ENCODE peak calls at places on chromosome 17, in eight cellular contexts. One of them, this sample, is unnamed.

GRCh38 chr17:56142325-56142724 is 10.9 kb upstream of the ANKFN1 start:
- DNase-seq in H9: no peak
- DNase-seq in stimulated activated CD4-positive, alpha-beta T cell treated with anti-CD3 and anti-CD28 coated beads, Interleukin-4, amount 100 ng/mL, for 48 hours: no peak
- DNase-seq in iris pigment epithelial cell: peak
- DNase-seq in bronchial epithelial cell: peak
- DNase-seq in AG20443: peak
- DNase-seq in neural crest cell: no peak
- DNase-seq in stimulated activated CD8-positive, alpha-beta memory T cell treated with anti-CD3 and anti-CD28 coated beads, Interleukin-12 subunit alpha, Interleukin-12 subunit beta, amount 100 ng/mL, for 1 hour: no peak
- DNase-seq in this sample: no peak

GRCh38 chr17:81309140-81309858 is 14.2 kb upstream of the SLC38A10 start:
- DNase-seq in H9: peak
- DNase-seq in stimulated activated CD4-positive, alpha-beta T cell treated with anti-CD3 and anti-CD28 coated beads, Interleukin-4, amount 100 ng/mL, for 48 hours: peak
- DNase-seq in iris pigment epithelial cell: peak
- DNase-seq in bronchial epithelial cell: no peak
- DNase-seq in AG20443: peak
- DNase-seq in neural crest cell: peak
- DNase-seq in stimulated activated CD8-positive, alpha-beta memory T cell treated with anti-CD3 and anti-CD28 coated beads, Interleukin-12 subunit alpha, Interleukin-12 subunit beta, amount 100 ng/mL, for 1 hour: no peak
- DNase-seq in this sample: peak

GRCh38 chr17:78356163-78356713 is 3.6 kb downstream of the SOCS3 start:
- DNase-seq in H9: peak
- DNase-seq in stimulated activated CD4-positive, alpha-beta T cell treated with anti-CD3 and anti-CD28 coated beads, Interleukin-4, amount 100 ng/mL, for 48 hours: peak
- DNase-seq in iris pigment epithelial cell: peak
- DNase-seq in bronchial epithelial cell: peak
- DNase-seq in AG20443: peak
- DNase-seq in neural crest cell: no peak
- DNase-seq in stimulated activated CD8-positive, alpha-beta memory T cell treated with anti-CD3 and anti-CD28 coated beads, Interleukin-12 subunit alpha, Interleukin-12 subunit beta, amount 100 ng/mL, for 1 hour: peak
- DNase-seq in this sample: peak

GRCh38 chr17:73628642-73629552 is 15.3 kb downstream of the SDK2 start:
- DNase-seq in H9: no peak
- DNase-seq in stimulated activated CD4-positive, alpha-beta T cell treated with anti-CD3 and anti-CD28 coated beads, Interleukin-4, amount 100 ng/mL, for 48 hours: no peak
- DNase-seq in iris pigment epithelial cell: no peak
- DNase-seq in bronchial epithelial cell: peak
- DNase-seq in AG20443: no peak
- DNase-seq in neural crest cell: no peak
- DNase-seq in stimulated activated CD8-positive, alpha-beta memory T cell treated with anti-CD3 and anti-CD28 coated beads, Interleukin-12 subunit alpha, Interleukin-12 subunit beta, amount 100 ng/mL, for 1 hour: no peak
- DNase-seq in this sample: no peak

GRCh38 chr17:67421869-67422273 is 44.8 kb downstream of the PITPNC1 start:
- DNase-seq in H9: no peak
- DNase-seq in stimulated activated CD4-positive, alpha-beta T cell treated with anti-CD3 and anti-CD28 coated beads, Interleukin-4, amount 100 ng/mL, for 48 hours: peak
- DNase-seq in iris pigment epithelial cell: peak
- DNase-seq in bronchial epithelial cell: peak
- DNase-seq in AG20443: peak
- DNase-seq in neural crest cell: no peak
- DNase-seq in stimulated activated CD8-positive, alpha-beta memory T cell treated with anti-CD3 and anti-CD28 coated beads, Interleukin-12 subunit alpha, Interleukin-12 subunit beta, amount 100 ng/mL, for 1 hour: peak
- DNase-seq in this sample: peak

GRCh38 chr17:64460955-64461354 is 12.0 kb downstream of the MILR1 start:
- DNase-seq in H9: no peak
- DNase-seq in stimulated activated CD4-positive, alpha-beta T cell treated with anti-CD3 and anti-CD28 coated beads, Interleukin-4, amount 100 ng/mL, for 48 hours: no peak
- DNase-seq in iris pigment epithelial cell: peak
- DNase-seq in bronchial epithelial cell: no peak
- DNase-seq in AG20443: no peak
- DNase-seq in neural crest cell: no peak
- DNase-seq in stimulated activated CD8-positive, alpha-beta memory T cell treated with anti-CD3 and anti-CD28 coated beads, Interleukin-12 subunit alpha, Interleukin-12 subunit beta, amount 100 ng/mL, for 1 hour: no peak
- DNase-seq in this sample: no peak

GRCh38 chr17:43034623-43035293 is 9.7 kb downstream of the RND2 start:
- DNase-seq in H9: no peak
- DNase-seq in stimulated activated CD4-positive, alpha-beta T cell treated with anti-CD3 and anti-CD28 coated beads, Interleukin-4, amount 100 ng/mL, for 48 hours: no peak
- DNase-seq in iris pigment epithelial cell: no peak
- DNase-seq in bronchial epithelial cell: no peak
- DNase-seq in AG20443: no peak
- DNase-seq in neural crest cell: no peak
- DNase-seq in stimulated activated CD8-positive, alpha-beta memory T cell treated with anti-CD3 and anti-CD28 coated beads, Interleukin-12 subunit alpha, Interleukin-12 subunit beta, amount 100 ng/mL, for 1 hour: no peak
- DNase-seq in this sample: no peak

GRCh38 chr17:57234252-57235092 is 21.9 kb upstream of the MSI2 start:
- DNase-seq in H9: no peak
- DNase-seq in stimulated activated CD4-positive, alpha-beta T cell treated with anti-CD3 and anti-CD28 coated beads, Interleukin-4, amount 100 ng/mL, for 48 hours: no peak
- DNase-seq in iris pigment epithelial cell: no peak
- DNase-seq in bronchial epithelial cell: no peak
- DNase-seq in AG20443: no peak
- DNase-seq in neural crest cell: no peak
- DNase-seq in stimulated activated CD8-positive, alpha-beta memory T cell treated with anti-CD3 and anti-CD28 coated beads, Interleukin-12 subunit alpha, Interleukin-12 subunit beta, amount 100 ng/mL, for 1 hour: no peak
- DNase-seq in this sample: peak

GRCh38 chr17:74730491-74731346 is 6.3 kb upstream of the RAB37 start:
- DNase-seq in H9: no peak
- DNase-seq in stimulated activated CD4-positive, alpha-beta T cell treated with anti-CD3 and anti-CD28 coated beads, Interleukin-4, amount 100 ng/mL, for 48 hours: no peak
- DNase-seq in iris pigment epithelial cell: no peak
- DNase-seq in bronchial epithelial cell: no peak
- DNase-seq in AG20443: no peak
- DNase-seq in neural crest cell: no peak
- DNase-seq in stimulated activated CD8-positive, alpha-beta memory T cell treated with anti-CD3 and anti-CD28 coated beads, Interleukin-12 subunit alpha, Interleukin-12 subunit beta, amount 100 ng/mL, for 1 hour: no peak
- DNase-seq in this sample: no peak

GRCh38 chr17:8224891-8225812 is 14.8 kb upstream of the AURKB start:
- DNase-seq in H9: no peak
- DNase-seq in stimulated activated CD4-positive, alpha-beta T cell treated with anti-CD3 and anti-CD28 coated beads, Interleukin-4, amount 100 ng/mL, for 48 hours: no peak
- DNase-seq in iris pigment epithelial cell: no peak
- DNase-seq in bronchial epithelial cell: no peak
- DNase-seq in AG20443: no peak
- DNase-seq in neural crest cell: no peak
- DNase-seq in stimulated activated CD8-positive, alpha-beta memory T cell treated with anti-CD3 and anti-CD28 coated beads, Interleukin-12 subunit alpha, Interleukin-12 subunit beta, amount 100 ng/mL, for 1 hour: no peak
- DNase-seq in this sample: no peak

GRCh38 chr17:17439971-17440843 is 36.6 kb upstream of the MED9 start:
- DNase-seq in H9: peak
- DNase-seq in stimulated activated CD4-positive, alpha-beta T cell treated with anti-CD3 and anti-CD28 coated beads, Interleukin-4, amount 100 ng/mL, for 48 hours: peak
- DNase-seq in iris pigment epithelial cell: peak
- DNase-seq in bronchial epithelial cell: peak
- DNase-seq in AG20443: no peak
- DNase-seq in neural crest cell: peak
- DNase-seq in stimulated activated CD8-positive, alpha-beta memory T cell treated with anti-CD3 and anti-CD28 coated beads, Interleukin-12 subunit alpha, Interleukin-12 subunit beta, amount 100 ng/mL, for 1 hour: peak
- DNase-seq in this sample: peak

GRCh38 chr17:49944451-49944850 is 24.5 kb upstream of the DLX4 start:
- DNase-seq in H9: no peak
- DNase-seq in stimulated activated CD4-positive, alpha-beta T cell treated with anti-CD3 and anti-CD28 coated beads, Interleukin-4, amount 100 ng/mL, for 48 hours: no peak
- DNase-seq in iris pigment epithelial cell: no peak
- DNase-seq in bronchial epithelial cell: no peak
- DNase-seq in AG20443: no peak
- DNase-seq in neural crest cell: no peak
- DNase-seq in stimulated activated CD8-positive, alpha-beta memory T cell treated with anti-CD3 and anti-CD28 coated beads, Interleukin-12 subunit alpha, Interleukin-12 subunit beta, amount 100 ng/mL, for 1 hour: no peak
- DNase-seq in this sample: peak

GRCh38 chr17:77496831-77497577 is 356.2 kb downstream of the SEC14L1 start:
- DNase-seq in H9: no peak
- DNase-seq in stimulated activated CD4-positive, alpha-beta T cell treated with anti-CD3 and anti-CD28 coated beads, Interleukin-4, amount 100 ng/mL, for 48 hours: no peak
- DNase-seq in iris pigment epithelial cell: no peak
- DNase-seq in bronchial epithelial cell: no peak
- DNase-seq in AG20443: no peak
- DNase-seq in neural crest cell: no peak
- DNase-seq in stimulated activated CD8-positive, alpha-beta memory T cell treated with anti-CD3 and anti-CD28 coated beads, Interleukin-12 subunit alpha, Interleukin-12 subunit beta, amount 100 ng/mL, for 1 hour: no peak
- DNase-seq in this sample: no peak

GRCh38 chr17:7582401-7583252 is 1.0 kb upstream of the MPDU1 start:
- DNase-seq in H9: peak
- DNase-seq in stimulated activated CD4-positive, alpha-beta T cell treated with anti-CD3 and anti-CD28 coated beads, Interleukin-4, amount 100 ng/mL, for 48 hours: no peak
- DNase-seq in iris pigment epithelial cell: no peak
- DNase-seq in bronchial epithelial cell: no peak
- DNase-seq in AG20443: no peak
- DNase-seq in neural crest cell: no peak
- DNase-seq in stimulated activated CD8-positive, alpha-beta memory T cell treated with anti-CD3 and anti-CD28 coated beads, Interleukin-12 subunit alpha, Interleukin-12 subunit beta, amount 100 ng/mL, for 1 hour: no peak
- DNase-seq in this sample: peak

GRCh38 chr17:11638700-11639265 is 40.5 kb downstream of the DNAH9 start:
- DNase-seq in H9: no peak
- DNase-seq in stimulated activated CD4-positive, alpha-beta T cell treated with anti-CD3 and anti-CD28 coated beads, Interleukin-4, amount 100 ng/mL, for 48 hours: no peak
- DNase-seq in iris pigment epithelial cell: no peak
- DNase-seq in bronchial epithelial cell: no peak
- DNase-seq in AG20443: no peak
- DNase-seq in neural crest cell: no peak
- DNase-seq in stimulated activated CD8-positive, alpha-beta memory T cell treated with anti-CD3 and anti-CD28 coated beads, Interleukin-12 subunit alpha, Interleukin-12 subunit beta, amount 100 ng/mL, for 1 hour: no peak
- DNase-seq in this sample: no peak

GRCh38 chr17:27496005-27496404 is 39.8 kb downstream of the KSR1 start:
- DNase-seq in H9: no peak
- DNase-seq in stimulated activated CD4-positive, alpha-beta T cell treated with anti-CD3 and anti-CD28 coated beads, Interleukin-4, amount 100 ng/mL, for 48 hours: no peak
- DNase-seq in iris pigment epithelial cell: no peak
- DNase-seq in bronchial epithelial cell: no peak
- DNase-seq in AG20443: no peak
- DNase-seq in neural crest cell: no peak
- DNase-seq in stimulated activated CD8-positive, alpha-beta memory T cell treated with anti-CD3 and anti-CD28 coated beads, Interleukin-12 subunit alpha, Interleukin-12 subunit beta, amount 100 ng/mL, for 1 hour: no peak
- DNase-seq in this sample: no peak

GRCh38 chr17:47315451-47316266 is 8.1 kb upstream of the EFCAB13 start:
- DNase-seq in H9: no peak
- DNase-seq in stimulated activated CD4-positive, alpha-beta T cell treated with anti-CD3 and anti-CD28 coated beads, Interleukin-4, amount 100 ng/mL, for 48 hours: no peak
- DNase-seq in iris pigment epithelial cell: peak
- DNase-seq in bronchial epithelial cell: peak
- DNase-seq in AG20443: peak
- DNase-seq in neural crest cell: no peak
- DNase-seq in stimulated activated CD8-positive, alpha-beta memory T cell treated with anti-CD3 and anti-CD28 coated beads, Interleukin-12 subunit alpha, Interleukin-12 subunit beta, amount 100 ng/mL, for 1 hour: no peak
- DNase-seq in this sample: peak

GRCh38 chr17:10798332-10798749 is 5.6 kb downstream of the TMEM238L start:
- DNase-seq in H9: no peak
- DNase-seq in stimulated activated CD4-positive, alpha-beta T cell treated with anti-CD3 and anti-CD28 coated beads, Interleukin-4, amount 100 ng/mL, for 48 hours: no peak
- DNase-seq in iris pigment epithelial cell: no peak
- DNase-seq in bronchial epithelial cell: no peak
- DNase-seq in AG20443: no peak
- DNase-seq in neural crest cell: no peak
- DNase-seq in stimulated activated CD8-positive, alpha-beta memory T cell treated with anti-CD3 and anti-CD28 coated beads, Interleukin-12 subunit alpha, Interleukin-12 subunit beta, amount 100 ng/mL, for 1 hour: no peak
- DNase-seq in this sample: no peak

GRCh38 chr17:80774643-80775281 is 216.9 kb upstream of the CHMP6 start:
- DNase-seq in H9: peak
- DNase-seq in stimulated activated CD4-positive, alpha-beta T cell treated with anti-CD3 and anti-CD28 coated beads, Interleukin-4, amount 100 ng/mL, for 48 hours: no peak
- DNase-seq in iris pigment epithelial cell: no peak
- DNase-seq in bronchial epithelial cell: no peak
- DNase-seq in AG20443: no peak
- DNase-seq in neural crest cell: no peak
- DNase-seq in stimulated activated CD8-positive, alpha-beta memory T cell treated with anti-CD3 and anti-CD28 coated beads, Interleukin-12 subunit alpha, Interleukin-12 subunit beta, amount 100 ng/mL, for 1 hour: no peak
- DNase-seq in this sample: no peak

GRCh38 chr17:8223356-8224063 is 13.1 kb upstream of the AURKB start:
- DNase-seq in H9: peak
- DNase-seq in stimulated activated CD4-positive, alpha-beta T cell treated with anti-CD3 and anti-CD28 coated beads, Interleukin-4, amount 100 ng/mL, for 48 hours: peak
- DNase-seq in iris pigment epithelial cell: peak
- DNase-seq in bronchial epithelial cell: peak
- DNase-seq in AG20443: peak
- DNase-seq in neural crest cell: peak
- DNase-seq in stimulated activated CD8-positive, alpha-beta memory T cell treated with anti-CD3 and anti-CD28 coated beads, Interleukin-12 subunit alpha, Interleukin-12 subunit beta, amount 100 ng/mL, for 1 hour: no peak
- DNase-seq in this sample: peak

GRCh38 chr17:63433746-63434591 is 12.1 kb downstream of the CYB561 start:
- DNase-seq in H9: no peak
- DNase-seq in stimulated activated CD4-positive, alpha-beta T cell treated with anti-CD3 and anti-CD28 coated beads, Interleukin-4, amount 100 ng/mL, for 48 hours: no peak
- DNase-seq in iris pigment epithelial cell: peak
- DNase-seq in bronchial epithelial cell: peak
- DNase-seq in AG20443: peak
- DNase-seq in neural crest cell: no peak
- DNase-seq in stimulated activated CD8-positive, alpha-beta memory T cell treated with anti-CD3 and anti-CD28 coated beads, Interleukin-12 subunit alpha, Interleukin-12 subunit beta, amount 100 ng/mL, for 1 hour: no peak
- DNase-seq in this sample: no peak

GRCh38 chr17:4072487-4073157 is 70.2 kb downstream of the ZZEF1 start:
- DNase-seq in H9: no peak
- DNase-seq in stimulated activated CD4-positive, alpha-beta T cell treated with anti-CD3 and anti-CD28 coated beads, Interleukin-4, amount 100 ng/mL, for 48 hours: no peak
- DNase-seq in iris pigment epithelial cell: peak
- DNase-seq in bronchial epithelial cell: peak
- DNase-seq in AG20443: peak
- DNase-seq in neural crest cell: no peak
- DNase-seq in stimulated activated CD8-positive, alpha-beta memory T cell treated with anti-CD3 and anti-CD28 coated beads, Interleukin-12 subunit alpha, Interleukin-12 subunit beta, amount 100 ng/mL, for 1 hour: no peak
- DNase-seq in this sample: no peak

GRCh38 chr17:1716912-1717695 is 6.9 kb upstream of the TLCD2 start:
- DNase-seq in H9: peak
- DNase-seq in stimulated activated CD4-positive, alpha-beta T cell treated with anti-CD3 and anti-CD28 coated beads, Interleukin-4, amount 100 ng/mL, for 48 hours: peak
- DNase-seq in iris pigment epithelial cell: peak
- DNase-seq in bronchial epithelial cell: peak
- DNase-seq in AG20443: peak
- DNase-seq in neural crest cell: peak
- DNase-seq in stimulated activated CD8-positive, alpha-beta memory T cell treated with anti-CD3 and anti-CD28 coated beads, Interleukin-12 subunit alpha, Interleukin-12 subunit beta, amount 100 ng/mL, for 1 hour: peak
- DNase-seq in this sample: peak

GRCh38 chr17:80244871-80245509 is 15.7 kb upstream of the RNF213 start:
- DNase-seq in H9: no peak
- DNase-seq in stimulated activated CD4-positive, alpha-beta T cell treated with anti-CD3 and anti-CD28 coated beads, Interleukin-4, amount 100 ng/mL, for 48 hours: no peak
- DNase-seq in iris pigment epithelial cell: no peak
- DNase-seq in bronchial epithelial cell: no peak
- DNase-seq in AG20443: no peak
- DNase-seq in neural crest cell: no peak
- DNase-seq in stimulated activated CD8-positive, alpha-beta memory T cell treated with anti-CD3 and anti-CD28 coated beads, Interleukin-12 subunit alpha, Interleukin-12 subunit beta, amount 100 ng/mL, for 1 hour: no peak
- DNase-seq in this sample: no peak

GRCh38 chr17:68584904-68585303 is 16.3 kb downstream of the FAM20A start:
- DNase-seq in H9: peak
- DNase-seq in stimulated activated CD4-positive, alpha-beta T cell treated with anti-CD3 and anti-CD28 coated beads, Interleukin-4, amount 100 ng/mL, for 48 hours: no peak
- DNase-seq in iris pigment epithelial cell: no peak
- DNase-seq in bronchial epithelial cell: no peak
- DNase-seq in AG20443: no peak
- DNase-seq in neural crest cell: no peak
- DNase-seq in stimulated activated CD8-positive, alpha-beta memory T cell treated with anti-CD3 and anti-CD28 coated beads, Interleukin-12 subunit alpha, Interleukin-12 subunit beta, amount 100 ng/mL, for 1 hour: no peak
- DNase-seq in this sample: no peak

GRCh38 chr17:65099941-65100315 is 37.2 kb upstream of the RGS9 start:
- DNase-seq in H9: peak
- DNase-seq in stimulated activated CD4-positive, alpha-beta T cell treated with anti-CD3 and anti-CD28 coated beads, Interleukin-4, amount 100 ng/mL, for 48 hours: peak
- DNase-seq in iris pigment epithelial cell: peak
- DNase-seq in bronchial epithelial cell: peak
- DNase-seq in AG20443: peak
- DNase-seq in neural crest cell: no peak
- DNase-seq in stimulated activated CD8-positive, alpha-beta memory T cell treated with anti-CD3 and anti-CD28 coated beads, Interleukin-12 subunit alpha, Interleukin-12 subunit beta, amount 100 ng/mL, for 1 hour: peak
- DNase-seq in this sample: peak

GRCh38 chr17:54426287-54426886 is 474.3 kb upstream of the TOM1L1 start:
- DNase-seq in H9: no peak
- DNase-seq in stimulated activated CD4-positive, alpha-beta T cell treated with anti-CD3 and anti-CD28 coated beads, Interleukin-4, amount 100 ng/mL, for 48 hours: no peak
- DNase-seq in iris pigment epithelial cell: peak
- DNase-seq in bronchial epithelial cell: peak
- DNase-seq in AG20443: no peak
- DNase-seq in neural crest cell: peak
- DNase-seq in stimulated activated CD8-positive, alpha-beta memory T cell treated with anti-CD3 and anti-CD28 coated beads, Interleukin-12 subunit alpha, Interleukin-12 subunit beta, amount 100 ng/mL, for 1 hour: no peak
- DNase-seq in this sample: peak

GRCh38 chr17:12230411-12230810 is 209.7 kb downstream of the MAP2K4 start:
- DNase-seq in H9: no peak
- DNase-seq in stimulated activated CD4-positive, alpha-beta T cell treated with anti-CD3 and anti-CD28 coated beads, Interleukin-4, amount 100 ng/mL, for 48 hours: no peak
- DNase-seq in iris pigment epithelial cell: peak
- DNase-seq in bronchial epithelial cell: no peak
- DNase-seq in AG20443: peak
- DNase-seq in neural crest cell: no peak
- DNase-seq in stimulated activated CD8-positive, alpha-beta memory T cell treated with anti-CD3 and anti-CD28 coated beads, Interleukin-12 subunit alpha, Interleukin-12 subunit beta, amount 100 ng/mL, for 1 hour: no peak
- DNase-seq in this sample: no peak

GRCh38 chr17:80006339-80006720 is 29.3 kb downstream of the TBC1D16 start:
- DNase-seq in H9: no peak
- DNase-seq in stimulated activated CD4-positive, alpha-beta T cell treated with anti-CD3 and anti-CD28 coated beads, Interleukin-4, amount 100 ng/mL, for 48 hours: no peak
- DNase-seq in iris pigment epithelial cell: no peak
- DNase-seq in bronchial epithelial cell: no peak
- DNase-seq in AG20443: no peak
- DNase-seq in neural crest cell: no peak
- DNase-seq in stimulated activated CD8-positive, alpha-beta memory T cell treated with anti-CD3 and anti-CD28 coated beads, Interleukin-12 subunit alpha, Interleukin-12 subunit beta, amount 100 ng/mL, for 1 hour: no peak
- DNase-seq in this sample: no peak

GRCh38 chr17:60333628-60334031 is 58.3 kb downstream of the USP32 start:
- DNase-seq in H9: no peak
- DNase-seq in stimulated activated CD4-positive, alpha-beta T cell treated with anti-CD3 and anti-CD28 coated beads, Interleukin-4, amount 100 ng/mL, for 48 hours: no peak
- DNase-seq in iris pigment epithelial cell: peak
- DNase-seq in bronchial epithelial cell: no peak
- DNase-seq in AG20443: no peak
- DNase-seq in neural crest cell: no peak
- DNase-seq in stimulated activated CD8-positive, alpha-beta memory T cell treated with anti-CD3 and anti-CD28 coated beads, Interleukin-12 subunit alpha, Interleukin-12 subunit beta, amount 100 ng/mL, for 1 hour: no peak
- DNase-seq in this sample: no peak

GRCh38 chr17:77186141-77186604 is 45.4 kb downstream of the SEC14L1 start:
- DNase-seq in H9: no peak
- DNase-seq in stimulated activated CD4-positive, alpha-beta T cell treated with anti-CD3 and anti-CD28 coated beads, Interleukin-4, amount 100 ng/mL, for 48 hours: no peak
- DNase-seq in iris pigment epithelial cell: no peak
- DNase-seq in bronchial epithelial cell: no peak
- DNase-seq in AG20443: no peak
- DNase-seq in neural crest cell: no peak
- DNase-seq in stimulated activated CD8-positive, alpha-beta memory T cell treated with anti-CD3 and anti-CD28 coated beads, Interleukin-12 subunit alpha, Interleukin-12 subunit beta, amount 100 ng/mL, for 1 hour: no peak
- DNase-seq in this sample: no peak

This sample was measured in GM23338.